ENCODE peak calls at places on chromosomes 13 and 19, in six cellular contexts. D is left ventricle myocardium inferior, H is AG09319, B is uterus, A is Calu3, S is astrocyte of the spinal cord. K is an unnamed sample.

GRCh38 chr19:46775642-46776258 is 12.6 kb downstream of the SLC1A5 start:
- DNase-seq in D (no peak), A (no peak), B (no peak), H (no peak), S (no peak), K (no peak)

GRCh38 chr19:10009269-10009665 is 1.0 kb downstream of the COL5A3 start:
- DNase-seq in B (peak; percentile 80), D (peak; percentile 84), H (no peak), S (peak; percentile 87), A (peak; percentile 24), K (peak; percentile 75)

GRCh38 chr19:53057904-53058579 is 13.5 kb downstream of the ERVV-2 start:
- DNase-seq in A (no peak), S (no peak), D (peak; percentile 46), B (no peak), H (no peak), K (peak; percentile 80)

GRCh38 chr19:53916004-53916403 is 6.9 kb downstream of the CACNG7 start:
- DNase-seq in B (no peak), A (no peak), S (no peak), H (no peak), D (no peak), K (no peak)

GRCh38 chr13:24050292-24050711 is 110.2 kb upstream of the SPATA13 start:
- DNase-seq in D (peak; percentile 36), B (peak; percentile 43), H (no peak), S (peak; percentile 71), A (no peak), K (no peak)

GRCh38 chr19:32308436-32309077 is 36.9 kb upstream of the ZNF507 start:
- DNase-seq in D (no peak), A (no peak), S (no peak), B (no peak), H (no peak), K (no peak)

GRCh38 chr19:36605101-36605838 is at the start of gene ZNF382:
- DNase-seq in H (peak; percentile 20), A (peak; percentile 34), S (peak; percentile 73), B (peak; percentile 64), D (peak; percentile 83), K (peak; percentile 88)

GRCh38 chr13:28719656-28720055 is 886 bp upstream of the SLC46A3 start:
- DNase-seq in D (no peak), H (no peak), S (peak; percentile 68), B (no peak), A (no peak), K (no peak)

GRCh38 chr13:90683711-90684131 is 663.8 kb upstream of the MIR17HG start:
- DNase-seq in A (no peak), S (no peak), H (no peak), D (no peak), B (no peak), K (no peak)

GRCh38 chr19:40464059-40465024 is 1.2 kb downstream of the BLVRB start:
- DNase-seq in A (peak; percentile 97), D (peak; percentile 78), B (peak; percentile 88), S (peak; percentile 85), H (peak; percentile 76), K (peak; percentile 89)

GRCh38 chr13:104900186-104900817 is 1635.2 kb downstream of the EFNB2 start:
- DNase-seq in D (no peak), S (peak; percentile 2), A (no peak), H (no peak), B (no peak), K (no peak)

GRCh38 chr19:48967346-48968178 is 2.5 kb downstream of the FTL start:
- DNase-seq in B (no peak), D (peak; percentile 36), A (no peak), H (peak; percentile 56), S (no peak), K (no peak)

GRCh38 chr19:34556500-34556899 is 74.9 kb downstream of the WTIP start:
- DNase-seq in H (no peak), D (no peak), S (no peak), A (peak; percentile 60), B (no peak), K (no peak)

GRCh38 chr13:81686877-81687276 is 1346.0 kb upstream of the SPRY2 start:
- DNase-seq in S (peak; percentile 29), H (no peak), A (no peak), D (no peak), B (no peak), K (no peak)

GRCh38 chr19:39390759-39391592 is at the start of the genes MED29 and PAF1:
- DNase-seq in S (peak; percentile 100), D (peak; percentile 96), H (peak; percentile 99), A (peak; percentile 98), B (peak; percentile 97), K (peak; percentile 94)
- TF ChIP-seq CTCF in S (no peak), D (no peak), H (no peak), A (no peak), B (peak; percentile 27), K (no peak)

DNA sequence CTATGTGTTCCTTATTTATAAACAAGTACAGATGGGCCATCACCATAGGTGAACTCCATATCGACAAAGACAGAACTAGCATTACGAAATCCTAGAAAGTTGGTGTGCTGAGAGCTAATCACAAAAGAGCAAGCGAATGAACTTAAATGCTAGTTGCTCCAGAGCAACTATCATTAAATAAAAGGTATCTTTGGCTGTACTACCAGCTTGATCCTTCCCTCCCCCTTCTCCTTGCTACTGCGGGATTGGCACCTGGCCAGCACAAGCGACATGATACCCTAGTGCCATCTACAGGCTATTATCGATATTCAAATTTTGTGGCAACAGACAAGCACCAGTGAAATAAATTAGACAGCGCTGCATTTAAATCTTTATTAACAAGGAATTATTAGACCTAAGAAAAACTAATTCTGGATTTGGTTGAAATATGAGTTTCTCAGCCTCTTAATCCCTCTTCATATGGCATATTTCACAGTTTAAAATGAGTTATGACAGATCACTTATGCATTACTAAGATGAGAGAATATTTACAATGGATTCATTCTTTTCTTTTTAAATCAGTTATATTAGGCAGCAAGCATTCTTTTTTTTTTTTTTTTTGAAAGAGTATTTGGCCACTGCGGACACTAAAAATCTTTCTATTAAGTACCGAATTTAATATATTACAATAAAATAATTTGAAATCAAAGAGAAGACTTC is 5.8 kb downstream of the PCDH9 start:
- DNase-seq in D (peak; percentile 73), H (peak; percentile 29), S (peak; percentile 89), A (peak; percentile 27), B (peak; percentile 50), K (peak; percentile 76)
- TF ChIP-seq CTCF in D (peak; percentile 81), H (peak; percentile 51), S (peak; percentile 59), A (peak; percentile 23), B (peak; percentile 50), K (peak; percentile 85)

GRCh38 chr19:13150187-13150918 is at the start of the genes IER2 and STX10:
- DNase-seq in D (peak; percentile 96), S (peak; percentile 94), B (peak; percentile 96), H (peak; percentile 91), A (peak; percentile 90), K (peak; percentile 92)
- TF ChIP-seq CTCF in D (peak; percentile 65), S (peak; percentile 57), B (peak; percentile 85), H (peak; percentile 60), A (peak; percentile 36), K (peak; percentile 66)

DNA sequence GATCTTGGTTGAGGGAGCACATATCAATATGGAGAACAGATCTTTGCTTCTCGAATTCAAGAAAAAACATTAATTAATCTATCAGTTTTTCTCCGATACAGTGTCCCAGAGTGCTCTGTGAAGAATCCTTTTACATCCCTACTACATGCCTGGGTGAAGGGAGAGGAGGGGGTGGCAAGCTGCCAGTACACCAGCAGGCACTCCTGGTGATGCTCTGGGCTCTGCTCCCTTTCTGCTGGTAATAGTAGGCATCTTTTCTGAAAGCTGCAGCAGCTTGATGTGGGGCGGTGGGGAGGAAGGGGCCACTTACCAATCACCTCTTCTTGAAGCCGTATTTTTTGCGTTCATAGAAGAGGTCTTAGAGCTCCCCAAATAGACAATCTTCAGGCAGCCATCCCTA is 30.7 kb downstream of the PBX4 start:
- DNase-seq in D (no peak), A (no peak), B (no peak), S (no peak), H (no peak), K (no peak)
- TF ChIP-seq CTCF in D (no peak), A (no peak), B (no peak), S (no peak), H (no peak), K (no peak)

GRCh38 chr19:30001794-30002193 is 59.8 kb downstream of the URI1 start:
- DNase-seq in D (no peak), B (no peak), A (no peak), S (peak; percentile 26), H (no peak), K (no peak)
- TF ChIP-seq CTCF in D (no peak), B (no peak), A (no peak), S (peak; percentile 48), H (no peak), K (peak; percentile 69)

DNA sequence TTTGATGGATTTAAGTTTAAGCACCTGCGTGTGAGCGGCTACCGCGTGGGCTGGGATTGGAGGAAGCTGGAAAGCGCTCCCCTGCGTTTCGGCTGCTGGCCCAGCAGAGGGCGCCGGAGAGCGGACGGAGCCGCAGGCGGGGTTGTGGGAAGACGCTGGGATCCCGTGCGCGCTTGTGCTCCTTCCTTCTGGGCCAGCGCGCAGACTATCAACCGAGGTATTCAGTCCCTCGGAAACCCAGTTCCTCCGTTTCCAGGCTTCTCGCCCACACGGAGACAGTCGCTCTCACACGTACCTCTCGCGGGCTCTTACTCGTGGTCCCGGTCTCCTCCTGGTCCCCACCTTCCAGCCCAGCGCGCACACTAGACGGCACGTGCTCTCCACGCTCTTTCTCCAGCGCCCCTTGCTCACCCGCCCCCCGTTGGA is 28.8 kb downstream of the EPN1 start:
- DNase-seq in H (no peak), S (peak; percentile 11), B (no peak), D (no peak), A (no peak), K (no peak)
- TF ChIP-seq CTCF in H (peak; percentile 46), S (peak; percentile 71), B (peak; percentile 61), D (peak; percentile 81), A (peak; percentile 60), K (peak; percentile 67)

K was measured in type B pancreatic cell.